ENCODE peak calls at places on chromosomes 12 and 14, in nine cellular contexts. V is fibroblast of the aortic adventitia, X is GM23338, D is lung, K is uterus, B is GM12865, I is foreskin fibroblast, H is suprapubic skin, E is neural progenitor cell. U is an unnamed sample.

GRCh38 chr14:92460916-92461579 is 52.5 kb upstream of the RIN3 start:
- DNase-seq in V (peak), X (peak), D (no peak), K (no peak), B (peak), I (peak), H (no peak), E (no peak), U (no peak)

GRCh38 chr12:125467363-125467762 is 402.1 kb downstream of the AACS start:
- DNase-seq in V (peak), X (no peak), D (no peak), K (no peak), B (no peak), I (no peak), H (no peak), E (no peak), U (no peak)

GRCh38 chr12:7129647-7130536 is at the start of gene CLSTN3:
- DNase-seq in V (peak), X (peak), D (peak), K (peak), B (peak), I (peak), H (peak), E (peak), U (peak)

GRCh38 chr14:38208825-38209562 is 1.3 kb downstream of the SSTR1 start:
- DNase-seq in V (peak), X (peak), D (no peak), K (no peak), B (no peak), I (peak), H (no peak), E (peak), U (no peak)

GRCh38 chr12:13981296-13981962 is at the start of gene GRIN2B:
- DNase-seq in V (no peak), X (peak), D (no peak), K (no peak), B (no peak), I (no peak), H (no peak), E (peak), U (no peak)

GRCh38 chr12:104603545-104603973 is 146.8 kb downstream of the CHST11 start:
- DNase-seq in V (peak), X (no peak), D (no peak), K (no peak), B (no peak), I (peak), H (no peak), E (no peak), U (no peak)

GRCh38 chr12:93956551-93956950 is 191.8 kb upstream of the PLXNC1 start:
- DNase-seq in V (no peak), X (no peak), D (no peak), K (no peak), B (no peak), I (no peak), H (no peak), E (no peak), U (no peak)

GRCh38 chr14:25882899-25883298 is 714.9 kb downstream of the NOVA1 start:
- DNase-seq in V (no peak), X (no peak), D (no peak), K (no peak), B (no peak), I (no peak), H (no peak), E (no peak), U (no peak)

GRCh38 chr12:90061834-90062233 is 353.2 kb upstream of the ATP2B1 start:
- DNase-seq in V (peak), X (no peak), D (no peak), K (no peak), B (no peak), I (no peak), H (no peak), E (no peak), U (no peak)

GRCh38 chr12:105083551-105084105 is 630 bp downstream of the ALDH1L2 start:
- DNase-seq in V (peak), X (peak), D (peak), K (peak), B (peak), I (peak), H (peak), E (peak), U (no peak)

GRCh38 chr12:74393265-74393664 is 144.4 kb upstream of the ATXN7L3B start:
- DNase-seq in V (no peak), X (no peak), D (no peak), K (no peak), B (no peak), I (no peak), H (no peak), E (no peak), U (no peak)

GRCh38 chr12:39341179-39341578 is 101.7 kb downstream of the KIF21A start:
- DNase-seq in V (peak), X (no peak), D (no peak), K (no peak), B (peak), I (no peak), H (no peak), E (no peak), U (no peak)

GRCh38 chr14:102945346-102946130 is 23.1 kb downstream of the AMN start:
- DNase-seq in V (no peak), X (no peak), D (no peak), K (no peak), B (no peak), I (peak), H (no peak), E (no peak), U (no peak)

GRCh38 chr14:51562816-51563215 is 88.9 kb upstream of the FRMD6 start:
- DNase-seq in V (no peak), X (no peak), D (no peak), K (no peak), B (no peak), I (peak), H (no peak), E (no peak), U (no peak)

GRCh38 chr14:34593740-34594375 is 36.1 kb downstream of the SNX6 start:
- DNase-seq in V (peak), X (no peak), D (no peak), K (no peak), B (no peak), I (peak), H (peak), E (no peak), U (no peak)

GRCh38 chr12:96177013-96177412 is 17.2 kb upstream of the ELK3 start:
- DNase-seq in V (peak), X (no peak), D (no peak), K (no peak), B (peak), I (peak), H (no peak), E (no peak), U (no peak)

GRCh38 chr14:80456200-80456599 is 244.9 kb upstream of the DIO2 start:
- DNase-seq in V (no peak), X (no peak), D (no peak), K (no peak), B (no peak), I (peak), H (no peak), E (no peak), U (no peak)

GRCh38 chr14:86798330-86798729 is 1194.7 kb downstream of the GALC start:
- DNase-seq in V (peak), X (no peak), D (no peak), K (no peak), B (no peak), I (no peak), H (no peak), E (no peak), U (no peak)

GRCh38 chr14:68779761-68780323 is 13.0 kb downstream of the ZFP36L1 start:
- DNase-seq in V (peak), X (no peak), D (no peak), K (peak), B (no peak), I (peak), H (peak), E (no peak), U (peak)

GRCh38 chr14:29168149-29168548 is 401.6 kb downstream of the FOXG1 start:
- DNase-seq in V (no peak), X (no peak), D (no peak), K (no peak), B (no peak), I (no peak), H (no peak), E (no peak), U (no peak)

GRCh38 chr14:39762576-39763401 is 330.6 kb upstream of the FBXO33 start:
- DNase-seq in V (no peak), X (no peak), D (no peak), K (no peak), B (peak), I (no peak), H (no peak), E (no peak), U (no peak)

GRCh38 chr14:96903444-96904023 is 106.4 kb downstream of the VRK1 start:
- DNase-seq in V (no peak), X (no peak), D (no peak), K (no peak), B (no peak), I (no peak), H (no peak), E (no peak), U (no peak)

GRCh38 chr14:52356025-52356424 is 41.9 kb downstream of the PTGER2 start:
- DNase-seq in V (no peak), X (no peak), D (no peak), K (no peak), B (no peak), I (no peak), H (no peak), E (no peak), U (no peak)

GRCh38 chr12:123860369-123860768 is 98.3 kb downstream of the DNAH10 start:
- DNase-seq in V (no peak), X (no peak), D (no peak), K (no peak), B (no peak), I (no peak), H (no peak), E (no peak), U (no peak)

GRCh38 chr12:124179936-124180605 is 114.8 kb upstream of the RFLNA start:
- DNase-seq in V (no peak), X (no peak), D (no peak), K (no peak), B (no peak), I (no peak), H (no peak), E (no peak), U (no peak)

GRCh38 chr12:49962861-49963765 is 1.4 kb downstream of the AQP5 start:
- DNase-seq in V (no peak), X (no peak), D (peak), K (no peak), B (no peak), I (no peak), H (no peak), E (peak), U (no peak)

GRCh38 chr12:131758016-131758739 is 47.3 kb downstream of the SFSWAP start:
- DNase-seq in V (no peak), X (no peak), D (no peak), K (no peak), B (no peak), I (no peak), H (no peak), E (no peak), U (no peak)

GRCh38 chr12:14340371-14340770 is 25.1 kb upstream of the ATF7IP start:
- DNase-seq in V (no peak), X (no peak), D (no peak), K (no peak), B (no peak), I (no peak), H (no peak), E (no peak), U (no peak)

GRCh38 chr14:92600318-92601053 is 86.9 kb downstream of the RIN3 start:
- DNase-seq in V (peak), X (no peak), D (no peak), K (no peak), B (peak), I (peak), H (no peak), E (no peak), U (no peak)

GRCh38 chr12:112107728-112108447 is 695 bp downstream of the NAA25 start:
- DNase-seq in V (no peak), X (peak), D (peak), K (peak), B (peak), I (no peak), H (peak), E (peak), U (no peak)

GRCh38 chr12:66014818-66015217 is 115.7 kb downstream of the LLPH start:
- DNase-seq in V (peak), X (no peak), D (no peak), K (no peak), B (no peak), I (peak), H (no peak), E (no peak), U (no peak)

GRCh38 chr12:4412462-4412861 is 33.0 kb upstream of the FGF23 start:
- DNase-seq in V (no peak), X (no peak), D (no peak), K (no peak), B (no peak), I (peak), H (no peak), E (no peak), U (no peak)

GRCh38 chr12:88153959-88154358 is 11.9 kb downstream of the TMTC3 start:
- DNase-seq in V (peak), X (no peak), D (no peak), K (no peak), B (peak), I (peak), H (no peak), E (peak), U (no peak)
- TF ChIP-seq CTCF in V (peak), X (no peak), D (no peak), K (no peak), B (no peak), I (no peak), H (no peak), E (peak), U (no peak)

DNA sequence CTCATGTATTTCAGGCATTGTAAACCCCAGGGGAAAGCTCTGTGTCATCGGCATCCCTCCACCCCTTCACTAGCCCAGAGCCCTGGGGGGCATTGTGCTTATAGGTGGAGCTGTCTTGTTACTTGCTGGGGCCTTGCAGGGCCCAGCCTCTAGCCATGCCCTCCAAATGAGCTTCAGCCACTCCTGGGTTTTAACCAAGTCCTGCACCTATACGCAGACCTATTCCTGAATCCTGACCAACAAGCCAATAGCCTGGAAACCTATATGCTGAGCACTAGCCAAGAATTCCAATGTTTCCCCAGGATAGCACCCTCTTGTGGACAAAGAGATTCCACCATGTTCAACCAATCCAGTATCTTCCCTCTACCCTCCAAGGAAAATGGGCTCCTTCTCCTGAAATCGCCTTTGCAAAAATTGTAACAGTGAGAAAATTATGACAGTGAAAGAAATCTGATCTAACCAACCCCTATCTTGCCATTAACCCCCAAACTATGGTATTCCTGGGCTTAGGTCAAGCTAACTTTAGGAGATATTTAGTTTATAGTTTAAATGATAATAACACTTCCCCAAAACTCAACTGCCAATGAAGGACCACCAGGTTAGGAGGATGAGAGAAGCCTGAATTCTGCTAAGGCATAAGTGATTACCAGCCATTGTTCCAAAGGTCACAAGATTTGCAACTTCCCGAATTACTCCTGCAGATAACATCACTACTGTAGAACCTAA is 55.5 kb downstream of the TTC7B start:
- DNase-seq in V (peak), X (peak), D (no peak), K (no peak), B (no peak), I (peak), H (no peak), E (peak), U (no peak)
- TF ChIP-seq CTCF in V (peak), X (peak), D (peak), K (no peak), B (peak), I (peak), H (peak), E (peak), U (peak)

DNA sequence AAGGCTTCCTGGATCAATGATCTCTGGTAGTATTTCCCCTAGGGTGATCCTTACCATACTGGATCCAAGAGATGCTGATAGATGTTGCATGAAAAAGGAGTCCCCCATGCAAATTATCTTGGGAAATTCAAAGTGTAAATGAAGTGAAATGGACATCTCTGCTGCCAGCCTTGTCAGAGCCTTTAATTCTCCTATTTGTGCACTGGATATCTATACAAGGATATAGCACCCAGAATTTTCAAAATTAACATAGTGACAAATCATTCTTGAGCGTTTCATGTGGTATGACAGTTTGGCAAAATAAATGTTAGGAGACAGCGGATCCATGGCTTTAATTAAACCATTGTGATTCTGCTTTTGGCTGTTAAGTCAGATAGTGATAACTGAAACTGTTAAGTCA is 260.9 kb downstream of the KSR2 start:
- DNase-seq in V (no peak), X (no peak), D (no peak), K (no peak), B (no peak), I (no peak), H (no peak), E (no peak), U (no peak)
- TF ChIP-seq CTCF in V (no peak), X (no peak), D (no peak), K (no peak), B (no peak), I (no peak), H (no peak), E (no peak), U (no peak)

DNA sequence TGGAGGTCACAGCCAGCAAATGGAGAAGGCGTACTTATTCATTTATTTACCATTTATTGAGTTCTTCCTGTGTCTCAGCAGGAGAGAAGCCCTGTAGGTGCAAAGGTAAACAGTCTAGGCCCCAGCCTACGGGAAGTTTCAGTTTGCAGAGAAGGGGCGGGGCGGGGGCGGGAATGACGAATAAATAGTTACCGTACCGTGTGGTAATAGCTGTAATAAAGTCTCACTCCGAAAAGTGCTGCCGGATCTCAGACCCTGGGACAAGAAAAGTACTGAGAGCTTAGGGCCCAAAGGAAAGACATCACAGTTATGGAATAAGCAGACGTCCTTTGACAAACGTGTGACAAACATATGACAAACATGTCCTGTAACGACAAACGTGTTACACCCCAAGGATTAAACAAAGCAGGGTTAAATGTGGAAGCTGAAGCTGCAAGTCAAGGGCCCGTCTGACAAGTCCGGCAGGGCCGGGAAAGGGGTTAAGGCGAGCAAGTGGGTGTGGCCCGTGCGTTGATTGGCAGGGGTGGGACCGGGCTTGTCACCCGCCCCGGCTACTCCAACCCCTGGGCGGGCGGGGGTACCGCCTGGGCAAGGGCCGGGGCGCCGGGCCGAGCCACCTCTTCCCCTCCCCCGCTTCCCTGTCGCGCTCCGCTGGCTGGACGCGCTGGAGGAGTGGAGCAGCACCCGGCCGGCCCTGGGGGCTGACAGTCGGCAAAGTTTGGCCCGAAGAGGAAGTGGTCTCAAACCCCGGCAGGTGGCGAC is at the start of gene LRP10:
- DNase-seq in V (peak), X (peak), D (peak), K (peak), B (peak), I (peak), H (peak), E (peak), U (peak)
- TF ChIP-seq CTCF in V (no peak), X (no peak), D (no peak), K (peak), B (no peak), I (no peak), H (no peak), E (peak), U (no peak)

GRCh38 chr12:116217045-116217444 is 60.4 kb downstream of the MED13L start:
- DNase-seq in V (peak), X (no peak), D (no peak), K (no peak), B (no peak), I (no peak), H (no peak), E (no peak), U (no peak)

GRCh38 chr12:116216022-116216756 is 61.3 kb downstream of the MED13L start:
- DNase-seq in V (no peak), X (no peak), D (no peak), K (no peak), B (no peak), I (no peak), H (no peak), E (no peak), U (no peak)

GRCh38 chr12:116222358-116222757 is 55.1 kb downstream of the MED13L start:
- DNase-seq in V (peak), X (no peak), D (peak), K (peak), B (no peak), I (peak), H (peak), E (no peak), U (no peak)

GRCh38 chr12:116215021-116215420 is 62.5 kb downstream of the MED13L start:
- DNase-seq in V (no peak), X (no peak), D (no peak), K (no peak), B (no peak), I (no peak), H (no peak), E (no peak), U (no peak)

DNA sequence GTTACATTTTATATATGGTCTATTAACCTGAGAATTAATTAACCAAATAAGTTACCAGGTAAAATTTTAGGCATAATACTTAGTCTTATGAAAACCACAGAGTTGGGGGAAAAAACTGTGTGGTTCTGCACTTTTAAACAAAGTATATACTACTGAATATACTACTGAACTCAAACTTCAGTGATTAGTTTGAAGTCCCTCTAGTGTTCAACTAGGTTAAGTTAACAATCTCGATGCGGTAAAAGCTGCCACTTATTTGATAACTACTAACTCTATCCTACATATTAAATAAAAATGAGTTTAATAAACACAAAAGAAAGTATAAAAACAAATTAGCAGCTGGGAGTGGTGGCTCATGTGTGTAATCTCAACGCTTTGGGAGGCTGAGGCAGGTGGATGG is 56.7 kb downstream of the MED13L start:
- DNase-seq in V (no peak), X (no peak), D (no peak), K (no peak), B (no peak), I (no peak), H (no peak), E (no peak), U (no peak)
- TF ChIP-seq CTCF in V (no peak), X (peak), D (no peak), K (no peak), B (no peak), I (no peak), H (no peak), E (no peak), U (no peak)

U was measured in natural killer cell.